ENCODE peak calls at places on chromosomes 5 and 9, in seven cellular contexts. Q, F, Z, C, Y, H and I are unnamed samples.

GRCh38 chr5:171888051-171888481 is 102.4 kb downstream of the SMIM23 start:
- DNase-seq in Q (no peak), H (no peak), F (no peak), Z (no peak), C (peak; percentile 76), Y (no peak), I (no peak)

GRCh38 chr5:79008362-79008761 is 23.3 kb upstream of the ARSB start:
- DNase-seq in Q (no peak), Y (no peak), F (no peak), H (no peak), C (no peak), Z (no peak), I (no peak)

GRCh38 chr9:76458903-76459690 is at the start of gene GCNT1:
- DNase-seq in H (peak; percentile 75), Z (peak; percentile 77), Y (peak; percentile 79), C (peak; percentile 89), Q (peak; percentile 52), F (peak; percentile 99), I (peak; percentile 98)

GRCh38 chr9:77707696-77708095 is 59.6 kb upstream of the GNA14 start:
- DNase-seq in Q (no peak), Y (no peak), C (no peak), Z (peak; percentile 80), F (no peak), H (peak; percentile 57), I (peak; percentile 67)

GRCh38 chr5:168072665-168073064 is 218.8 kb upstream of the WWC1 start:
- DNase-seq in Z (no peak), H (no peak), C (no peak), Q (no peak), Y (no peak), F (no peak), I (no peak)

GRCh38 chr5:173729079-173729765 is 112.8 kb upstream of the BOD1 start:
- DNase-seq in Y (no peak), F (no peak), Q (no peak), Z (no peak), H (no peak), C (no peak), I (peak; percentile 70)

GRCh38 chr9:134554750-134555655 is 86.6 kb upstream of the COL5A1 start:
- DNase-seq in Y (no peak), F (no peak), Z (no peak), H (no peak), C (no peak), Q (peak; percentile 85), I (no peak)

GRCh38 chr5:135626636-135627035 is 47.8 kb upstream of the CXCL14 start:
- DNase-seq in H (no peak), C (no peak), F (no peak), Y (no peak), Q (no peak), Z (peak; percentile 9), I (no peak)

GRCh38 chr9:3181049-3181953 is 337.4 kb upstream of the PUM3 start:
- DNase-seq in Q (peak; percentile 39), H (peak; percentile 34), F (peak; percentile 83), Y (peak; percentile 61), Z (no peak), C (peak; percentile 78), I (peak; percentile 36)

GRCh38 chr5:87411586-87412416 is 929 bp downstream of the CCNH start:
- DNase-seq in Z (peak; percentile 72), Y (peak; percentile 48), Q (peak; percentile 10), H (no peak), C (no peak), F (no peak), I (peak; percentile 34)

GRCh38 chr9:23683021-23683431 is 143.0 kb downstream of the ELAVL2 start:
- DNase-seq in Q (no peak), H (no peak), F (no peak), Y (no peak), C (no peak), Z (no peak), I (no peak)

GRCh38 chr5:98464737-98465330 is 308.6 kb upstream of the RGMB start:
- DNase-seq in C (no peak), Y (no peak), Z (no peak), F (no peak), H (no peak), Q (no peak), I (no peak)

GRCh38 chr5:76425940-76426339 is 22.9 kb downstream of the IQGAP2 start:
- DNase-seq in H (no peak), Q (peak; percentile 17), Z (no peak), C (no peak), Y (no peak), F (no peak), I (no peak)

GRCh38 chr5:130808691-130809090 is 356.4 kb downstream of the HINT1 start:
- DNase-seq in Y (no peak), C (no peak), H (no peak), F (no peak), Q (no peak), Z (no peak), I (no peak)

GRCh38 chr5:150567031-150567680 is 59.2 kb downstream of the NDST1 start:
- DNase-seq in H (no peak), C (no peak), Q (no peak), F (no peak), Z (no peak), Y (no peak), I (no peak)

GRCh38 chr9:112789493-112789892 is 38.9 kb downstream of the SNX30 start:
- DNase-seq in H (no peak), F (no peak), C (no peak), Q (no peak), Y (no peak), Z (no peak), I (no peak)

GRCh38 chr5:87120518-87121314 is 147.0 kb upstream of the RASA1 start:
- DNase-seq in F (no peak), Q (no peak), Z (no peak), C (no peak), Y (no peak), H (no peak), I (no peak)

GRCh38 chr9:136016221-136016881 is 55.2 kb upstream of the UBAC1 start:
- DNase-seq in H (no peak), Z (no peak), F (no peak), C (no peak), Y (no peak), Q (peak; percentile 24), I (no peak)

GRCh38 chr5:54804086-54804485 is 181.3 kb downstream of the ESM1 start:
- DNase-seq in F (no peak), H (no peak), Y (no peak), C (no peak), Q (no peak), Z (no peak), I (no peak)

GRCh38 chr5:54804521-54804920 is 180.9 kb downstream of the ESM1 start:
- DNase-seq in Q (no peak), F (no peak), H (no peak), Z (no peak), C (no peak), Y (no peak), I (no peak)

GRCh38 chr5:54803381-54804025 is 181.9 kb downstream of the ESM1 start:
- DNase-seq in Y (no peak), Q (no peak), C (no peak), Z (no peak), H (no peak), F (no peak), I (no peak)

DNA sequence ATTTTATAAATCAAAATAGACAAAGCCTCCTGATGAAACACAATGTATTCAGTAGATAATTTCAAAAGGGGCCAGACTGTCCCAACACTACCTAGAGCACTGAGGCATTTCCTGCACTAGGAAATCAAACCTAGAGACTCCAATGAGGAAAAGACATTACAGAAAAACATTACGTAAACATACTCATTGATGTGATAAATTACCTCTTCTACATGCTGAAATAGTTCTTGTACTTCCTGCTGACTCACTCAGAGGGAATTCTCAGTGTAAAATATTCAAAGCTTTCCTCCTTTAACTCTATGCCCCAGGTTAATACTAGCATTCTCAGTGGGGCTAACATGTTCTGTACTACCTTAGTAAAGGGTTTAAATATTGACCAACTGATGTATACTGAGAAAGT is 178.0 kb downstream of the ESM1 start:
- DNase-seq in Y (no peak), H (no peak), F (no peak), Q (no peak), Z (no peak), C (no peak), I (no peak)
- TF ChIP-seq CTCF in Y (no peak), H (no peak), F (no peak), Q (no peak), Z (no peak), C (no peak), I (no peak)

GRCh38 chr5:133200256-133200655 is 148.4 kb downstream of the HSPA4 start:
- DNase-seq in Y (no peak), Z (no peak), Q (peak; percentile 78), C (no peak), F (no peak), H (no peak), I (no peak)

GRCh38 chr5:133196441-133197085 is 144.8 kb downstream of the HSPA4 start:
- DNase-seq in Y (no peak), Q (no peak), F (no peak), H (no peak), C (no peak), Z (no peak), I (no peak)

GRCh38 chr5:133201310-133201709 is 149.5 kb downstream of the HSPA4 start:
- DNase-seq in Y (no peak), C (no peak), F (no peak), Z (no peak), H (no peak), Q (no peak), I (no peak)

GRCh38 chr5:133199366-133199901 is 147.6 kb downstream of the HSPA4 start:
- DNase-seq in H (no peak), Z (no peak), Q (peak; percentile 28), C (no peak), Y (no peak), F (no peak), I (no peak)

DNA sequence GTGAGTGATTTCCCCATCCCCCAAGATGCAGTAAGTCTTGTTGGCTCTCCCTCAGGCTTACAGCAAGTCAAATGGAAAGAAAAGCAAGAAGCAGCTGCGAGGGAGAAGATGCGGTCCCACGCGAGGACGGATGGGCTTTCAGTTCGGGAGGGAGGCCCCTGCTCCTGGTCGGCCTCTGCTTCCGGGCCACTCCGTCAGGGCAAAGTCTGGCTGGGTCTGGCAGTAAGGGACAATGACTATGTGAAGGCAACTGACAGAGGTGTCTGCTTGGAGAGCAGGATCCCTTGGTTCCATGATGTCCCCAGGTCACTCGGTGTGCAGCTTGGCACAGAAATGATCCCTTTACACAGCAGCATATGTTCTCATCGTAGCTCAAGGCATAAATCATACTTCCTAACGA is 146.7 kb downstream of the HSPA4 start:
- DNase-seq in H (no peak), C (no peak), Z (no peak), F (no peak), Y (no peak), Q (no peak), I (no peak)
- H3K27ac ChIP-seq in H (no peak overlapping the region), C (no peak overlapping the region), Z (no peak overlapping the region), F (no peak overlapping the region), Y (no peak overlapping the region), Q (no peak overlapping the region), I (no peak overlapping the region)

DNA sequence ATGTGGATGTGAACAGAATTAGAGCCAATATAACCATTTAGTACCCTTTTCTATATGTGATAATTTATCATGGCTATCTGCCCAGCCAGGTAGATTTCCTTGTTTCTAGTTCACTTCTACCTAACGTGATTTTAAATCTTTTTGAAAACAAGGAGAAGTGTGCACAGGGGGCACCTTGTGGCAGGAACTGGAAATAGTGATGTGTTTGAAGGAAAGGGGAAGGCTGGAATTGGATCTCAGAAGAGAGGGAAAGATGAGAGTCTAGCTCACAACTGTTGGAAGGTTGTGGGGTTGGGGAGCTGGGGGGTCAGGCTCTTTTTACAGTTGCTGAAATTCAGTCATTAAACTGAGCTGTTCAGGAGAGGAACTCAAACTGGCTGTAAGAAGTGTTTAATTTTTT is 219.5 kb downstream of the KCTD16 start:
- DNase-seq in Z (no peak), H (no peak), F (no peak), C (no peak), Y (no peak), Q (peak; percentile 10), I (no peak)
- TF ChIP-seq CTCF in Z (no peak), H (no peak), F (peak; percentile 51), C (no peak), Y (peak; percentile 41), Q (peak; percentile 39), I (peak; percentile 14)

GRCh38 chr5:15620501-15620900 is 120.5 kb downstream of the FBXL7 start:
- DNase-seq in Y (no peak), C (no peak), H (no peak), Q (no peak), F (no peak), Z (peak; percentile 77), I (no peak)
- H3K27ac ChIP-seq in Y (no peak overlapping the region), C (no peak overlapping the region), H (no peak overlapping the region), Q (peak overlapping the region; percentile 94), F (no peak overlapping the region), Z (peak overlapping the region; percentile 71), I (no peak overlapping the region)